ENCODE peak calls at places on chromosome 1, in four cellular contexts. One of them, this sample, is unnamed.

GRCh38 chr1:164648211-164649080 is 89.5 kb downstream of the PBX1 start:
- DNase-seq in A549: no peak
- DNase-seq in GM13977: no peak
- DNase-seq in heart left ventricle: no peak
- DNase-seq in this sample: no peak

GRCh38 chr1:206866062-206866461 is 639 bp downstream of the IL20 start:
- DNase-seq in A549: no peak
- DNase-seq in GM13977: no peak
- DNase-seq in heart left ventricle: no peak
- DNase-seq in this sample: no peak

GRCh38 chr1:30085814-30086770 is 637.3 kb downstream of the MATN1 start:
- DNase-seq in A549: peak; percentile 10
- DNase-seq in GM13977: peak; percentile 67
- DNase-seq in heart left ventricle: no peak
- DNase-seq in this sample: peak; percentile 87

GRCh38 chr1:91564888-91565700 is 64.4 kb downstream of the CDC7 start:
- DNase-seq in A549: no peak
- DNase-seq in GM13977: no peak
- DNase-seq in heart left ventricle: no peak
- DNase-seq in this sample: no peak

GRCh38 chr1:176857632-176858031 is 306.9 kb downstream of the ASTN1 start:
- DNase-seq in A549: no peak
- DNase-seq in GM13977: no peak
- DNase-seq in heart left ventricle: no peak
- DNase-seq in this sample: no peak

GRCh38 chr1:10685851-10686403 is 110.5 kb downstream of the CASZ1 start:
- DNase-seq in A549: no peak
- DNase-seq in GM13977: no peak
- DNase-seq in heart left ventricle: no peak
- DNase-seq in this sample: no peak

GRCh38 chr1:64967381-64967780 is 1.0 kb upstream of the JAK1 start:
- DNase-seq in A549: no peak
- DNase-seq in GM13977: no peak
- DNase-seq in heart left ventricle: no peak
- DNase-seq in this sample: peak; percentile 7

GRCh38 chr1:93567255-93567918 is 114.2 kb downstream of the BCAR3 start:
- DNase-seq in A549: no peak
- DNase-seq in GM13977: no peak
- DNase-seq in heart left ventricle: peak; percentile 74
- DNase-seq in this sample: no peak

GRCh38 chr1:225651376-225651871 is 1.5 kb downstream of the ENAH start:
- DNase-seq in A549: no peak
- DNase-seq in GM13977: no peak
- DNase-seq in heart left ventricle: no peak
- DNase-seq in this sample: no peak

GRCh38 chr1:30718636-30719405 is 4.6 kb downstream of the MATN1 start:
- DNase-seq in A549: peak; percentile 66
- DNase-seq in GM13977: peak; percentile 65
- DNase-seq in heart left ventricle: no peak
- DNase-seq in this sample: peak; percentile 91

GRCh38 chr1:31984419-31985347 is 29.0 kb upstream of the KHDRBS1 start:
- DNase-seq in A549: no peak
- DNase-seq in GM13977: no peak
- DNase-seq in heart left ventricle: no peak
- DNase-seq in this sample: no peak

GRCh38 chr1:196380311-196380710 is 227.9 kb downstream of the KCNT2 start:
- DNase-seq in A549: no peak
- DNase-seq in GM13977: no peak
- DNase-seq in heart left ventricle: no peak
- DNase-seq in this sample: no peak

GRCh38 chr1:193308438-193308837 is 122.0 kb upstream of the B3GALT2 start:
- DNase-seq in A549: no peak
- DNase-seq in GM13977: no peak
- DNase-seq in heart left ventricle: no peak
- DNase-seq in this sample: no peak

GRCh38 chr1:220878223-220879081 is 791 bp upstream of the HLX start:
- DNase-seq in A549: no peak
- DNase-seq in GM13977: peak; percentile 58
- DNase-seq in heart left ventricle: peak; percentile 54
- DNase-seq in this sample: no peak

GRCh38 chr1:164051791-164052190 is 507.2 kb upstream of the PBX1 start:
- DNase-seq in A549: no peak
- DNase-seq in GM13977: no peak
- DNase-seq in heart left ventricle: no peak
- DNase-seq in this sample: no peak

GRCh38 chr1:238396140-238396539 is 505.4 kb upstream of the ZP4 start:
- DNase-seq in A549: no peak
- DNase-seq in GM13977: no peak
- DNase-seq in heart left ventricle: no peak
- DNase-seq in this sample: no peak

GRCh38 chr1:187078916-187079315 is 250.2 kb downstream of the PLA2G4A start:
- DNase-seq in A549: no peak
- DNase-seq in GM13977: no peak
- DNase-seq in heart left ventricle: no peak
- DNase-seq in this sample: no peak

GRCh38 chr1:12285496-12286143 is 55.8 kb downstream of the VPS13D start:
- DNase-seq in A549: no peak
- DNase-seq in GM13977: no peak
- DNase-seq in heart left ventricle: no peak
- DNase-seq in this sample: no peak

GRCh38 chr1:204409878-204410763 is 1.5 kb downstream of the PPP1R15B start:
- DNase-seq in A549: no peak
- DNase-seq in GM13977: no peak
- DNase-seq in heart left ventricle: no peak
- DNase-seq in this sample: no peak

GRCh38 chr1:81430236-81430635 is 370.5 kb upstream of the ADGRL2 start:
- DNase-seq in A549: no peak
- DNase-seq in GM13977: no peak
- DNase-seq in heart left ventricle: no peak
- DNase-seq in this sample: no peak

GRCh38 chr1:226655251-226656163 is 83.6 kb downstream of the ITPKB start:
- DNase-seq in A549: no peak
- DNase-seq in GM13977: no peak
- DNase-seq in heart left ventricle: peak; percentile 34
- DNase-seq in this sample: no peak

GRCh38 chr1:116763116-116763786 is 9.0 kb downstream of the CD2 start:
- DNase-seq in A549: no peak
- DNase-seq in GM13977: no peak
- DNase-seq in heart left ventricle: no peak
- DNase-seq in this sample: no peak

GRCh38 chr1:74933500-74933899 is 200.5 kb downstream of the TYW3 start:
- DNase-seq in A549: no peak
- DNase-seq in GM13977: no peak
- DNase-seq in heart left ventricle: no peak
- DNase-seq in this sample: no peak

GRCh38 chr1:51320967-51321923 is 9.1 kb downstream of the TTC39A start:
- DNase-seq in A549: no peak
- DNase-seq in GM13977: no peak
- DNase-seq in heart left ventricle: no peak
- DNase-seq in this sample: no peak

GRCh38 chr1:247373721-247374141 is 42.1 kb upstream of the ZNF496 start:
- DNase-seq in A549: no peak
- DNase-seq in GM13977: peak; percentile 47
- DNase-seq in heart left ventricle: no peak
- DNase-seq in this sample: peak; percentile 60

GRCh38 chr1:37478890-37479254 is 4.5 kb downstream of the ZC3H12A start:
- DNase-seq in A549: no peak
- DNase-seq in GM13977: no peak
- DNase-seq in heart left ventricle: no peak
- DNase-seq in this sample: no peak

GRCh38 chr1:223312273-223312672 is 51.7 kb downstream of the SUSD4 start:
- DNase-seq in A549: no peak
- DNase-seq in GM13977: no peak
- DNase-seq in heart left ventricle: no peak
- DNase-seq in this sample: no peak

GRCh38 chr1:248924696-248925532 is 18.9 kb downstream of the PGBD2 start:
- DNase-seq in A549: peak; percentile 54
- DNase-seq in GM13977: no peak
- DNase-seq in heart left ventricle: peak; percentile 38
- DNase-seq in this sample: no peak

GRCh38 chr1:10824821-10825540 is 28.5 kb upstream of the CASZ1 start:
- DNase-seq in A549: peak; percentile 43
- DNase-seq in GM13977: no peak
- DNase-seq in heart left ventricle: no peak
- DNase-seq in this sample: no peak

GRCh38 chr1:17627239-17628052 is 87.9 kb downstream of the ARHGEF10L start:
- DNase-seq in A549: no peak
- DNase-seq in GM13977: no peak
- DNase-seq in heart left ventricle: no peak
- DNase-seq in this sample: no peak

GRCh38 chr1:17630048-17630830 is 90.7 kb downstream of the ARHGEF10L start:
- DNase-seq in A549: no peak
- DNase-seq in GM13977: no peak
- DNase-seq in heart left ventricle: peak; percentile 64
- DNase-seq in this sample: no peak

GRCh38 chr1:17632106-17632505 is 92.6 kb downstream of the ARHGEF10L start:
- DNase-seq in A549: no peak
- DNase-seq in GM13977: no peak
- DNase-seq in heart left ventricle: no peak
- DNase-seq in this sample: no peak

GRCh38 chr1:17631410-17631809 is 91.9 kb downstream of the ARHGEF10L start:
- DNase-seq in A549: no peak
- DNase-seq in GM13977: no peak
- DNase-seq in heart left ventricle: no peak
- DNase-seq in this sample: no peak

GRCh38 chr1:17629460-17629859 is 90.0 kb downstream of the ARHGEF10L start:
- DNase-seq in A549: no peak
- DNase-seq in GM13977: no peak
- DNase-seq in heart left ventricle: no peak
- DNase-seq in this sample: peak; percentile 41
- TF ChIP-seq CTCF in A549: no peak
- TF ChIP-seq CTCF in GM13977: peak; percentile 31
- TF ChIP-seq CTCF in heart left ventricle: peak; percentile 18
- TF ChIP-seq CTCF in this sample: peak; percentile 51

GRCh38 chr1:233281711-233282581 is 13.6 kb downstream of the PCNX2 start:
- DNase-seq in A549: no peak
- DNase-seq in GM13977: peak; percentile 32
- DNase-seq in heart left ventricle: no peak
- DNase-seq in this sample: no peak
- TF ChIP-seq CTCF in A549: no peak
- TF ChIP-seq CTCF in GM13977: no peak
- TF ChIP-seq CTCF in heart left ventricle: no peak
- TF ChIP-seq CTCF in this sample: no peak

DNA sequence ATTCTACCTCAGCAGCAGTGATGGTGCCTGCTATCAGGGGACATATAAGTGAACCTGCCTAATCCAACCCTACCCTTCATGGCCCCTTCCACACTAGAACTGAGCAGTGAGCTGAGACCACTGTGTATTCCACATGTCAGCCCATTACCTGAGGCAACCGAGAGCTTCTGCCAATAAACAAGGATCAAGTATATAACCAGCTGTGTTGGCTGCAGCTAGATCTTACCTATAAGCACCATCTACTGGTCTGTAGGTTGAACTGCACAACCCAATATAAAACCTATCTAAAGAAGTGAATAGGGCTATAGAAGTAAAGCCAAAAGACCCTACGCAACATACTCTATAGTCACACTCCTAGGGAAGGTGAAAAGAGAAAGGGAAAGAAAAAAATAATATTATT is 376.9 kb downstream of the HHIPL2 start:
- DNase-seq in A549: peak; percentile 17
- DNase-seq in GM13977: peak; percentile 40
- DNase-seq in heart left ventricle: no peak
- DNase-seq in this sample: no peak
- TF ChIP-seq CTCF in A549: peak; percentile 40
- TF ChIP-seq CTCF in GM13977: peak; percentile 70
- TF ChIP-seq CTCF in heart left ventricle: peak; percentile 40
- TF ChIP-seq CTCF in this sample: peak; percentile 55

DNA sequence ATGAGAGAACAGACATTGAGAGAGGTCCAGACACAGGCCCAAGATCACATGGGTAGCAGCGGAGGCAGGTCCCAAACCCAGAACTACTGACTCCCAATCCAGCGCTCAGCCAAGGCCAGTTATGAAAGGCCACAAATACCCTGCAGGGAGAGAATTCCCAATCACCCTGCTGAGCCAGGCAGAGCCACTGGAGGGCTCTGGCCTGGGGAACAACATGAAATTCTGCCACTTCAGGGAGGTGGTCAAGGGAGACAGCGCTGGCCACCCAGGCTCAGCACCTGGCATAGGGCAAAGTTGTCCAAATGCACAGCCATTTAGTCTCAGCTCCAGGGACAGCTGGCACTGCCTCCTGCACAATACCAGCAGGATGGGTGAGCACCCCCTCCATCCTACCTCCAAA is 27.5 kb downstream of the SLC9A1 start:
- DNase-seq in A549: no peak
- DNase-seq in GM13977: no peak
- DNase-seq in heart left ventricle: no peak
- DNase-seq in this sample: no peak
- TF ChIP-seq CTCF in A549: no peak
- TF ChIP-seq CTCF in GM13977: no peak
- TF ChIP-seq CTCF in heart left ventricle: no peak
- TF ChIP-seq CTCF in this sample: no peak

GRCh38 chr1:70436617-70437236 is 25.7 kb downstream of the CTH start:
- DNase-seq in A549: no peak
- DNase-seq in GM13977: no peak
- DNase-seq in heart left ventricle: no peak
- DNase-seq in this sample: no peak
- TF ChIP-seq CTCF in A549: no peak
- TF ChIP-seq CTCF in GM13977: peak; percentile 22
- TF ChIP-seq CTCF in heart left ventricle: no peak
- TF ChIP-seq CTCF in this sample: no peak

GRCh38 chr1:208054885-208055507 is 144.1 kb upstream of the CD34 start:
- DNase-seq in A549: no peak
- DNase-seq in GM13977: no peak
- DNase-seq in heart left ventricle: no peak
- DNase-seq in this sample: no peak
- TF ChIP-seq CTCF in A549: no peak
- TF ChIP-seq CTCF in GM13977: no peak
- TF ChIP-seq CTCF in heart left ventricle: no peak
- TF ChIP-seq CTCF in this sample: no peak

DNA sequence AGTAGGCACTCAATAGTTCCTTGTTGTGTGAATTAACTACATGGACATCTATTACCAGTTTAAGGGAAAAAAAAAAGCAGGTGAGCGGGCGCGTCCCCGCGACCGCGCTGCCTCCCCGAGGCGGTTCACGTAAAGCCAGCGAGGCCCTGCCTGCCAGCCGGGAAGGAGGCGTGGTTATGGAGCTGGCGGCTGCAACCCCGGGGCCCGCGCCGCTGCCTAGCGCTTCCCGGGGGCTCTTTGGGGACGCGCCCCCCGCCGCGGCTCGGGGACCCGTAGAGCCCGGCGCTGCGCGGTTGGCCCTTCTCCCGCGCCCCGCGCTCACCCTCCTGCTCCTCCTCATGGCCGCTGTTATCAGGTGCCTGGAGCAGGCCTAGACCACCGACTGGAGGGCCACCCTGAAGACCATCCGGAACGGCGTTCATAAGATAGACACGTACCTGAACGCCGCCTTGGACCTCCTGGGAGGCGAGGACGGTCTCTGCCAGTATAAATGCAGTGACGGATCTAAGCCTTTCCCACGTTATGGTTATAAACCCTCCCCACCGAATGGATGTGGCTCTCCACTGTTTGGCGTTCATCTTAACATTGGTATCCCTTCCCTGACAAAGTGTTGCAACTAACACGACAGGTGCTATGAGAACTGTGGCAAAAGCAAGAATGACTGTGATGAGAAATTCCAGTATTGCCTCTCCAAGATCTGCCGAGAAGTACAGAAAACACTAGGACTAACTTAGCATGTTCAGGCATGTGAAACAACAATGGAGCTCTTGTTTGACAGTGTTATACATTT is 2.6 kb upstream of the CC2D1B start:
- DNase-seq in A549: peak; percentile 39
- DNase-seq in GM13977: peak; percentile 72
- DNase-seq in heart left ventricle: peak; percentile 62
- DNase-seq in this sample: peak; percentile 62
- TF ChIP-seq CTCF in A549: peak; percentile 7
- TF ChIP-seq CTCF in GM13977: peak; percentile 25
- TF ChIP-seq CTCF in heart left ventricle: no peak
- TF ChIP-seq CTCF in this sample: no peak

This sample was measured in endothelial cell.